ENCODE peak calls at places on chromosomes 4 and X, in nine cellular contexts. W, F, D, V, B, A, X, T and N are unnamed samples. For H3K4me1, the result is how much of the 10 kb centered on the place peaks cover.

GRCh38 chr4:71415491-71415890 is 76.7 kb downstream of the SLC4A4 start:
- DNase-seq in T (peak), V (peak), W (no peak), X (no peak), B (no peak), F (no peak), A (no peak), D (peak), N (no peak)

GRCh38 chr4:166144607-166145006 is 271.6 kb downstream of the TLL1 start:
- DNase-seq in T (no peak), X (no peak), B (no peak), A (no peak), F (no peak), V (peak), W (no peak), D (no peak), N (no peak)

GRCh38 chrX:44343412-44343942 is at the start of gene EFHC2:
- DNase-seq in T (peak), X (peak), F (peak), V (peak), B (peak), A (no peak), D (no peak), W (peak), N (peak)

GRCh38 chr4:165201806-165202205 is 5.6 kb upstream of the KLHL2 start:
- DNase-seq in F (no peak), A (no peak), V (peak), B (no peak), D (no peak), W (no peak), X (no peak), T (no peak), N (no peak)

GRCh38 chr4:141810702-141811365 is 174.5 kb downstream of the IL15 start:
- DNase-seq in T (peak), A (no peak), D (no peak), V (peak), F (no peak), B (no peak), W (no peak), X (no peak), N (no peak)

GRCh38 chr4:140012688-140013087 is 141.3 kb downstream of the MAML3 start:
- DNase-seq in T (peak), F (peak), A (peak), X (peak), D (peak), W (peak), V (peak), B (peak), N (peak)

GRCh38 chr4:56744030-56744429 is 62.9 kb upstream of the HOPX start:
- DNase-seq in A (no peak), T (no peak), F (no peak), B (no peak), X (no peak), W (no peak), V (no peak), D (no peak), N (no peak)

GRCh38 chr4:8762951-8763735 is 108.5 kb downstream of the HMX1 start:
- DNase-seq in T (no peak), W (no peak), V (no peak), D (no peak), A (no peak), B (no peak), F (no peak), X (peak), N (peak)

GRCh38 chr4:40211224-40212185 is 14.7 kb downstream of the RHOH start:
- DNase-seq in B (no peak), T (no peak), A (peak), F (no peak), D (peak), X (no peak), W (peak), V (no peak), N (no peak)

GRCh38 chr4:75653845-75654503 is 19.2 kb downstream of the G3BP2 start:
- DNase-seq in W (no peak), B (no peak), A (no peak), V (peak), F (no peak), D (peak), T (peak), X (no peak), N (no peak)

GRCh38 chrX:110302975-110303374 is 14.9 kb downstream of the AMMECR1 start:
- DNase-seq in B (no peak), A (no peak), F (no peak), W (no peak), D (no peak), V (no peak), X (no peak), T (no peak), N (no peak)

GRCh38 chr4:168569066-168569908 is 72.4 kb downstream of the PALLD start:
- DNase-seq in W (no peak), V (peak), D (no peak), F (no peak), X (no peak), T (no peak), B (peak), A (peak), N (no peak)

GRCh38 chrX:97060019-97060418 is 176.3 kb downstream of the RPA4 start:
- DNase-seq in X (no peak), B (no peak), F (no peak), V (no peak), T (no peak), D (no peak), A (no peak), W (no peak), N (no peak)

GRCh38 chrX:38260231-38260630 is 39.6 kb upstream of the SRPX start:
- DNase-seq in T (peak), B (no peak), X (no peak), W (no peak), F (no peak), D (peak), V (no peak), A (peak), N (no peak)

GRCh38 chr4:54658321-54659093 is 750 bp downstream of the KIT start:
- DNase-seq in V (peak), X (peak), B (peak), T (peak), W (peak), F (peak), A (peak), D (peak), N (peak)

GRCh38 chrX:111254896-111255693 is 15.2 kb downstream of the CAPN6 start:
- DNase-seq in W (no peak), D (no peak), B (no peak), T (peak), V (peak), F (no peak), X (no peak), A (no peak), N (no peak)

GRCh38 chrX:152220612-152221011 is 82.2 kb upstream of the MAGEA10 start:
- DNase-seq in B (no peak), T (peak), X (no peak), F (no peak), V (peak), D (no peak), W (no peak), A (no peak), N (no peak)

GRCh38 chr4:86043755-86044592 is 315.9 kb downstream of the MAPK10 start:
- DNase-seq in F (no peak), X (no peak), V (peak), D (peak), A (peak), B (peak), T (peak), W (no peak), N (no peak)

GRCh38 chr4:60195256-60195655 is 1004.9 kb upstream of the ADGRL3 start:
- DNase-seq in T (no peak), X (no peak), A (no peak), F (no peak), D (no peak), V (no peak), W (no peak), B (no peak), N (no peak)

GRCh38 chrX:136767104-136767941 is 13.4 kb downstream of the ARHGEF6 start:
- DNase-seq in V (peak), X (peak), T (peak), W (peak), A (peak), F (peak), D (peak), B (peak), N (peak)

GRCh38 chr4:67891645-67892044 is 7.8 kb upstream of the TMPRSS11D start:
- DNase-seq in A (no peak), V (no peak), F (no peak), B (no peak), D (no peak), X (no peak), T (no peak), W (no peak), N (no peak)

GRCh38 chrX:118373538-118373937 is 27.6 kb downstream of the WDR44 start:
- DNase-seq in B (no peak), V (no peak), W (no peak), F (no peak), X (no peak), A (no peak), T (no peak), D (no peak), N (no peak)

GRCh38 chrX:107537815-107538214 is 88.4 kb downstream of the FRMPD3 start:
- DNase-seq in F (no peak), W (peak), B (no peak), X (no peak), V (peak), A (peak), D (peak), T (peak), N (no peak)

GRCh38 chr4:13176603-13177190 is 307.4 kb downstream of the RAB28 start:
- DNase-seq in B (no peak), X (no peak), T (no peak), F (no peak), V (no peak), A (no peak), W (no peak), D (no peak), N (no peak)

GRCh38 chr4:181432347-181432746 is 810.9 kb upstream of the TENM3 start:
- DNase-seq in T (no peak), F (no peak), B (no peak), W (no peak), X (no peak), A (no peak), D (no peak), V (no peak), N (no peak)

GRCh38 chr4:55216871-55217635 is 91.7 kb upstream of the KDR start:
- DNase-seq in X (no peak), W (no peak), D (no peak), A (no peak), V (peak), B (no peak), F (no peak), T (peak), N (no peak)

GRCh38 chr4:38065181-38065580 is 105.0 kb downstream of the PTTG2 start:
- DNase-seq in D (no peak), W (no peak), T (no peak), A (no peak), X (no peak), V (no peak), B (no peak), F (no peak), N (no peak)

GRCh38 chrX:77446840-77447239 is 349 bp upstream of the FGF16 start:
- DNase-seq in F (no peak), T (no peak), A (no peak), W (no peak), V (no peak), D (no peak), B (no peak), X (no peak), N (no peak)

GRCh38 chr4:10984815-10985214 is 300.2 kb upstream of the CLNK start:
- DNase-seq in A (no peak), B (no peak), W (no peak), D (no peak), V (no peak), X (no peak), T (no peak), F (no peak), N (no peak)

GRCh38 chrX:25005382-25006185 is 10.2 kb downstream of the ARX start:
- DNase-seq in T (no peak), F (no peak), V (no peak), B (no peak), W (no peak), A (no peak), X (no peak), D (no peak), N (no peak)

GRCh38 chr4:8168232-8168631 is 9.6 kb upstream of the ABLIM2 start:
- DNase-seq in A (no peak), F (no peak), B (no peak), W (no peak), T (no peak), D (no peak), V (no peak), X (no peak), N (no peak)

GRCh38 chr4:169791527-169792156 is 33.9 kb upstream of the HPF1 start:
- DNase-seq in W (peak), A (peak), B (peak), X (no peak), F (no peak), V (peak), T (peak), D (peak), N (no peak)

GRCh38 chr4:6900181-6900812 is 9.3 kb upstream of the TBC1D14 start:
- DNase-seq in A (no peak), F (no peak), X (no peak), V (no peak), D (no peak), W (no peak), T (no peak), B (no peak), N (no peak)
- H3K27ac ChIP-seq in A (no peak), F (no peak), X (no peak), V (no peak), D (no peak), W (no peak), T (no peak), B (no peak), N (no peak)

GRCh38 chr4:183887351-183887750 is 17.8 kb upstream of the STOX2 start:
- DNase-seq in T (no peak), F (no peak), A (no peak), V (no peak), D (no peak), X (no peak), B (no peak), W (no peak), N (no peak)

GRCh38 chr4:183888564-183888963 is 16.5 kb upstream of the STOX2 start:
- DNase-seq in V (no peak), F (no peak), W (no peak), T (no peak), X (no peak), B (no peak), A (no peak), D (no peak), N (no peak)

DNA sequence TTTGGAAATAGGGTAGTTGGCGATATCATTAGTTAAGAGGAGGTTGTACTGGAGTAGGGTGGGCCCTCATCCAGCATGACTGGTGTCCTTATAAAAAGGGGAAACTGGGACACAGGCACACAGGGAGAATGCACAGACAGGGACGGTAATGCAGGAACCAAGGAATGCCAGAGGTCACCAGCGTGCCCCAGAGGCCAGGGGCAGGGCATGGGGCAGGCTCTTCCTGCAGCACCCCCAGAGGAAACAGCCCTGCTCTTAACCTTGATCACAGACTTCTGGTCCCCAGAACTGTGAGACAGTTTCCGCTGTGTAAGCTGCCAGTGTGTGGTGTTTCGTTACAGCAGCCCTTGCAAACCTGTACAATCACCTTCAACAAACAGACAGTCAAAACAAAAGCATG is 15.9 kb upstream of the STOX2 start:
- DNase-seq in X (no peak), D (no peak), V (no peak), A (no peak), F (no peak), T (no peak), B (no peak), W (no peak), N (no peak)
- H3K4me3 ChIP-seq in X (no peak), D (no peak), V (no peak), A (no peak), F (no peak), T (no peak), B (no peak), W (no peak), N (no peak)

DNA sequence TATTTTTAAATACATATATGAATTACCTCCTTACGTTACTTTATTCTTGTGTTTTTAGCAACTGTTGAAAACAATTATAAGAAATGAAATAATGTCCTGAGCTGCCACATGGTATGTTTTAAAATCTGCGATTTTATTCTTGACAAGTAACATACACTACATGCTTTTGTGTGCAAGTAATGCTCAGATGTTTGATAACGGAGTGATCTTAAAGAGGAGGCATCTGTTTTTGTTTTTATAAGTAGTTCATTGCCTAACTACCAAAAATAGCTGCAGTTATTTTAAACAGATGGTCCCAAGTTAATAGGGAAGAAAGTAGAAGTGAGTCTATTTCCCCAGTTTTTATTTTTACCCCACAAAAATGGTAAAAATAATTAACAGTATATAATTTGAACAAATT is 55.2 kb downstream of the GAB1 start:
- DNase-seq in X (no peak), B (no peak), V (peak), W (no peak), D (peak), A (no peak), F (no peak), T (no peak), N (no peak)
- H3K4me1 ChIP-seq in X (half or more), B (under half), V (under half), W (under half), D (under half), A (under half), F (half or more), T (under half), N (under half)

GRCh38 chr4:26345541-26345940 is 24.7 kb downstream of the RBPJ start:
- DNase-seq in D (no peak), A (no peak), X (no peak), T (no peak), V (no peak), F (no peak), B (no peak), W (no peak), N (no peak)

GRCh38 chr4:26343041-26343403 is 22.2 kb downstream of the RBPJ start:
- DNase-seq in W (no peak), V (peak), F (no peak), T (no peak), B (no peak), D (peak), X (no peak), A (no peak), N (no peak)

GRCh38 chr4:26346203-26346620 is 25.4 kb downstream of the RBPJ start:
- DNase-seq in F (no peak), A (no peak), X (no peak), D (no peak), B (no peak), W (no peak), T (no peak), V (no peak), N (no peak)

GRCh38 chr4:26344901-26345300 is 24.1 kb downstream of the RBPJ start:
- DNase-seq in T (no peak), F (no peak), W (no peak), X (no peak), V (no peak), D (no peak), A (no peak), B (no peak), N (no peak)

GRCh38 chr4:26342328-26343040 is 21.7 kb downstream of the RBPJ start:
- DNase-seq in B (no peak), T (peak), D (peak), A (no peak), V (peak), W (no peak), F (no peak), X (no peak), N (no peak)
- H3K27ac ChIP-seq in B (no peak), T (peak), D (no peak), A (no peak), V (peak), W (no peak), F (peak), X (no peak), N (no peak)

GRCh38 chrX:131762802-131763234 is 218.9 kb downstream of the OR13H1 start:
- DNase-seq in W (peak), V (peak), T (peak), B (no peak), A (peak), X (no peak), F (no peak), D (peak), N (no peak)

GRCh38 chrX:131764224-131764623 is 220.3 kb downstream of the OR13H1 start:
- DNase-seq in T (no peak), W (no peak), X (no peak), A (no peak), D (no peak), B (no peak), V (no peak), F (no peak), N (no peak)

GRCh38 chrX:131763674-131764073 is 219.8 kb downstream of the OR13H1 start:
- DNase-seq in D (peak), T (peak), W (peak), A (peak), B (no peak), X (no peak), V (peak), F (peak), N (peak)
- H3K4me3 ChIP-seq in D (peak), T (no peak), W (no peak), A (peak), B (no peak), X (no peak), V (no peak), F (peak), N (peak)

DNA sequence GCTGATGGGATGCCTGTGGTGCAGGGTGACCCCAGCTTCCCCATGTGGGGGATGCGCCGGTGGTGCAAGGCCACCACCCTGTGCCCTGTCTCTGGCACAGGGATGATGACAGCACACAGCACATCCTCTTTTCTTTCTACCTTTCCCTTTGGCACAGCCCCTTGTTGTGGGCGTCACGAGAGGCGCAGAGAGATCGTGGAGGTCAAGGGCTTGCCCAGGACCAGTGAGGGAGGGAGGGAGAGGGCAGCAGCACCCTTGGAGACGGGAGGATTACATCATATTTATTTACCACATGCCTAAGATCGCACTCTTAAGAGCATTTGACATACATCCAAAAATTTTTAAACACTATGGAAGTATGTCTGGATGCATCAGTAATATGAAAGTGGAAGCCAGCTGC is 12.6 kb downstream of the WFS1 start:
- DNase-seq in D (peak), X (no peak), T (no peak), B (no peak), F (no peak), V (peak), A (no peak), W (no peak), N (no peak)
- H3K4me1 ChIP-seq in D (under half), X (half or more), T (under half), B (under half), F (under half), V (under half), A (under half), W (under half), N (under half)

GRCh38 chrX:39613508-39613921 is 484.2 kb downstream of the BCOR start:
- DNase-seq in A (peak), W (peak), D (no peak), T (no peak), V (peak), F (peak), X (peak), B (peak), N (peak)
- H3K27ac ChIP-seq in A (no peak), W (no peak), D (no peak), T (no peak), V (no peak), F (no peak), X (peak), B (no peak), N (no peak)

GRCh38 chr4:80042821-80043220 is 30.2 kb downstream of the ANTXR2 start:
- DNase-seq in A (no peak), X (no peak), D (no peak), F (no peak), T (no peak), V (no peak), W (no peak), B (no peak), N (no peak)

GRCh38 chr4:80045831-80046230 is 27.2 kb downstream of the ANTXR2 start:
- DNase-seq in W (no peak), V (peak), A (no peak), T (no peak), X (no peak), B (no peak), D (peak), F (no peak), N (no peak)

GRCh38 chr4:80049402-80049801 is 23.6 kb downstream of the ANTXR2 start:
- DNase-seq in D (no peak), X (no peak), B (no peak), A (no peak), T (no peak), V (no peak), F (no peak), W (no peak), N (no peak)

GRCh38 chr4:80037864-80038263 is 35.2 kb downstream of the ANTXR2 start:
- DNase-seq in A (no peak), W (no peak), T (no peak), D (no peak), F (no peak), V (no peak), X (no peak), B (no peak), N (no peak)

DNA sequence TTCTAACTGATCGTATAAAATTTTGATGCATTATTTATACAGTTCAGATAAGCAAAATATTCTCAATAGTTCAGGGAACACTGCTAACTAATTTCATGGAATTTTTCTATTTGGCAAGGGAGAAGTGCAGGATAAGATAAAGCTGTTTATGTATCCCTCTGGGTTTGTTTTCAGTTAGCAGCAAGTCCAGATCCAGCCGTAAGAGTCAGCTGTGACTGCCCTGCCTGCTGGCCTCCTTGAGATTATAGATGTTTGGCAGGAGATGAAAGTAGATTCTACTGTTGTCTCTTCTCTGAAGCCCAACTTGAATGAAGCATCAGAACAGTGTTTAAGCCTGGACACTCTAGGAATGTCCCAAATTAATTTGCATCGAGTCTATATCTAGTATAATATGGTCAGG is 29.5 kb downstream of the ANTXR2 start:
- DNase-seq in D (peak), W (no peak), B (no peak), V (peak), F (no peak), X (no peak), T (no peak), A (no peak), N (no peak)
- H3K4me3 ChIP-seq in D (no peak), W (no peak), B (no peak), V (no peak), F (no peak), X (no peak), T (no peak), A (no peak), N (no peak)